ENCODE peak calls at places on chromosomes 6 and 20, in seven cellular contexts. R is CD8-positive, alpha-beta T cell; U is gastroesophageal sphincter; G is HCT116; Z is stimulated activated naive CD8-positive, alpha-beta T cell treated with anti-CD3 and anti-CD28 coated beads, Interleukin-15, Interleukin-2, amounts not matched to agents 100 U/mL and 50 U/mL, for 24 hours; J is lower lobe of right lung; X is sciatic nerve. D is an unnamed sample.

GRCh38 chr6:166471797-166472260 is 89.1 kb upstream of the MPC1 start:
- ATAC-seq in R (no peak), U (no peak), G (no peak), Z (no peak), J (peak), X (no peak), D (no peak)

GRCh38 chr6:125952764-125953501 is 3.6 kb upstream of the HINT3 start:
- ATAC-seq in R (no peak), U (no peak), G (peak), Z (no peak), J (no peak), X (no peak), D (no peak)

GRCh38 chr6:90294989-90295853 is 1.4 kb downstream of the BACH2 start:
- ATAC-seq in R (peak), U (peak), G (no peak), Z (peak), J (peak), X (peak), D (peak)

GRCh38 chr20:62303327-62304226 is 780 bp downstream of the ADRM1 start:
- ATAC-seq in R (no peak), U (no peak), G (peak), Z (no peak), J (peak), X (no peak), D (peak)

GRCh38 chr6:52839124-52840055 is 1.2 kb downstream of the GSTA5 start:
- ATAC-seq in R (peak), U (peak), G (peak), Z (peak), J (peak), X (peak), D (peak)

GRCh38 chr20:37346232-37346525 is 239 bp downstream of the SRC start:
- ATAC-seq in R (peak), U (peak), G (peak), Z (no peak), J (peak), X (no peak), D (peak)

GRCh38 chr6:36580184-36580526 is 14.0 kb upstream of the SRSF3 start:
- ATAC-seq in R (no peak), U (no peak), G (no peak), Z (no peak), J (no peak), X (no peak), D (no peak)

GRCh38 chr20:39013662-39014109 is 51.5 kb downstream of the DHX35 start:
- ATAC-seq in R (no peak), U (no peak), G (no peak), Z (no peak), J (no peak), X (no peak), D (no peak)

GRCh38 chr6:137049095-137049494 is 4.3 kb upstream of the IL20RA start:
- ATAC-seq in R (no peak), U (no peak), G (no peak), Z (no peak), J (no peak), X (no peak), D (no peak)

GRCh38 chr6:35057449-35058030 is 83.6 kb downstream of the TCP11 start:
- ATAC-seq in R (no peak), U (no peak), G (no peak), Z (no peak), J (no peak), X (no peak), D (no peak)

GRCh38 chr20:63369724-63370622 is 8.8 kb upstream of the CHRNA4 start:
- ATAC-seq in R (no peak), U (no peak), G (no peak), Z (no peak), J (no peak), X (no peak), D (no peak)

GRCh38 chr6:24838081-24838480 is 39.4 kb upstream of the ARMH2 start:
- ATAC-seq in R (no peak), U (peak), G (no peak), Z (no peak), J (no peak), X (peak), D (no peak)

GRCh38 chr6:41846666-41847237 is 48.4 kb downstream of the USP49 start:
- ATAC-seq in R (peak), U (peak), G (peak), Z (peak), J (peak), X (peak), D (peak)

GRCh38 chr6:11824986-11825385 is 46.4 kb upstream of the ADTRP start:
- ATAC-seq in R (no peak), U (no peak), G (no peak), Z (peak), J (no peak), X (no peak), D (peak)

GRCh38 chr20:4787825-4788224 is 66.1 kb downstream of the PRND start:
- ATAC-seq in R (no peak), U (no peak), G (no peak), Z (no peak), J (no peak), X (no peak), D (peak)

GRCh38 chr6:117687006-117687405 is 11.7 kb downstream of the NUS1 start:
- ATAC-seq in R (no peak), U (no peak), G (no peak), Z (no peak), J (no peak), X (no peak), D (no peak)

GRCh38 chr6:11242709-11243108 is 10.2 kb upstream of the NEDD9 start:
- ATAC-seq in R (no peak), U (no peak), G (no peak), Z (no peak), J (no peak), X (no peak), D (no peak)

GRCh38 chr6:87183687-87184086 is 28.3 kb downstream of the ZNF292 start:
- ATAC-seq in R (no peak), U (no peak), G (no peak), Z (peak), J (no peak), X (no peak), D (no peak)

GRCh38 chr20:36368869-36369268 is 62.7 kb downstream of the DLGAP4 start:
- ATAC-seq in R (no peak), U (no peak), G (no peak), Z (no peak), J (no peak), X (no peak), D (no peak)

GRCh38 chr6:28336284-28337024 is 506 bp upstream of the ZSCAN31 start:
- ATAC-seq in R (peak), U (peak), G (peak), Z (peak), J (peak), X (peak), D (peak)

GRCh38 chr20:10178727-10179313 is 39.8 kb upstream of the SNAP25 start:
- ATAC-seq in R (no peak), U (no peak), G (no peak), Z (no peak), J (no peak), X (no peak), D (no peak)

GRCh38 chr20:50211065-50211464 is 20.4 kb downstream of the CEBPB start:
- ATAC-seq in R (no peak), U (no peak), G (no peak), Z (no peak), J (no peak), X (no peak), D (no peak)

GRCh38 chr6:156633291-156633690 is 143.9 kb upstream of the ARID1B start:
- ATAC-seq in R (no peak), U (no peak), G (no peak), Z (no peak), J (no peak), X (no peak), D (no peak)

GRCh38 chr20:25294459-25295385 is 46.8 kb downstream of the PYGB start:
- ATAC-seq in R (peak), U (peak), G (peak), Z (peak), J (peak), X (peak), D (peak)